ENCODE peak calls at places on chromosome 2, in nine cellular contexts. One of them, this sample, is unnamed.

GRCh38 chr2:9228781-9229469 is 22.3 kb downstream of the ASAP2 start:
- DNase-seq in neural progenitor cell: no peak
- DNase-seq in dorsolateral prefrontal cortex: no peak
- DNase-seq in lower lobe of right lung: no peak
- DNase-seq in activated T-cell treated with anti-CD3 and anti-CD28 coated beads, Interleukin-2, amount 50 U/mL, for 1 hour: no peak
- DNase-seq in head of caudate nucleus: no peak
- DNase-seq in SK-N-DZ: no peak
- DNase-seq in COR-L47: no peak
- DNase-seq in iris pigment epithelial cell: no peak
- DNase-seq in this sample: no peak

GRCh38 chr2:220334210-220334609 is 706.8 kb downstream of the SLC4A3 start:
- DNase-seq in COR-L47: no peak
- DNase-seq in neural progenitor cell: no peak
- DNase-seq in lower lobe of right lung: no peak
- DNase-seq in head of caudate nucleus: no peak
- DNase-seq in SK-N-DZ: no peak
- DNase-seq in iris pigment epithelial cell: peak
- DNase-seq in activated T-cell treated with anti-CD3 and anti-CD28 coated beads, Interleukin-2, amount 50 U/mL, for 1 hour: no peak
- DNase-seq in dorsolateral prefrontal cortex: no peak
- DNase-seq in this sample: no peak

GRCh38 chr2:239678666-239679296 is 278.0 kb upstream of the HDAC4 start:
- DNase-seq in head of caudate nucleus: peak
- DNase-seq in lower lobe of right lung: no peak
- DNase-seq in activated T-cell treated with anti-CD3 and anti-CD28 coated beads, Interleukin-2, amount 50 U/mL, for 1 hour: no peak
- DNase-seq in dorsolateral prefrontal cortex: no peak
- DNase-seq in COR-L47: no peak
- DNase-seq in neural progenitor cell: no peak
- DNase-seq in SK-N-DZ: no peak
- DNase-seq in iris pigment epithelial cell: no peak
- DNase-seq in this sample: no peak

GRCh38 chr2:37569986-37570688 is 101.3 kb downstream of the CDC42EP3 start:
- DNase-seq in iris pigment epithelial cell: peak
- DNase-seq in activated T-cell treated with anti-CD3 and anti-CD28 coated beads, Interleukin-2, amount 50 U/mL, for 1 hour: no peak
- DNase-seq in SK-N-DZ: no peak
- DNase-seq in dorsolateral prefrontal cortex: no peak
- DNase-seq in lower lobe of right lung: no peak
- DNase-seq in head of caudate nucleus: no peak
- DNase-seq in neural progenitor cell: no peak
- DNase-seq in COR-L47: no peak
- DNase-seq in this sample: no peak

GRCh38 chr2:3034396-3034795 is 343.2 kb downstream of the EIPR1 start:
- DNase-seq in head of caudate nucleus: no peak
- DNase-seq in dorsolateral prefrontal cortex: no peak
- DNase-seq in iris pigment epithelial cell: no peak
- DNase-seq in COR-L47: no peak
- DNase-seq in neural progenitor cell: no peak
- DNase-seq in lower lobe of right lung: no peak
- DNase-seq in SK-N-DZ: no peak
- DNase-seq in activated T-cell treated with anti-CD3 and anti-CD28 coated beads, Interleukin-2, amount 50 U/mL, for 1 hour: no peak
- DNase-seq in this sample: no peak

GRCh38 chr2:3024401-3024935 is 353.1 kb downstream of the EIPR1 start:
- DNase-seq in activated T-cell treated with anti-CD3 and anti-CD28 coated beads, Interleukin-2, amount 50 U/mL, for 1 hour: no peak
- DNase-seq in iris pigment epithelial cell: no peak
- DNase-seq in SK-N-DZ: no peak
- DNase-seq in COR-L47: no peak
- DNase-seq in neural progenitor cell: no peak
- DNase-seq in dorsolateral prefrontal cortex: no peak
- DNase-seq in head of caudate nucleus: no peak
- DNase-seq in lower lobe of right lung: no peak
- DNase-seq in this sample: no peak

GRCh38 chr2:12718662-12719399 is 2.1 kb downstream of the TRIB2 start:
- DNase-seq in SK-N-DZ: peak
- DNase-seq in iris pigment epithelial cell: peak
- DNase-seq in activated T-cell treated with anti-CD3 and anti-CD28 coated beads, Interleukin-2, amount 50 U/mL, for 1 hour: peak
- DNase-seq in neural progenitor cell: peak
- DNase-seq in COR-L47: peak
- DNase-seq in lower lobe of right lung: no peak
- DNase-seq in dorsolateral prefrontal cortex: no peak
- DNase-seq in head of caudate nucleus: no peak
- DNase-seq in this sample: peak

GRCh38 chr2:241636182-241636982 is 576 bp downstream of the THAP4 start:
- DNase-seq in SK-N-DZ: peak
- DNase-seq in activated T-cell treated with anti-CD3 and anti-CD28 coated beads, Interleukin-2, amount 50 U/mL, for 1 hour: peak
- DNase-seq in head of caudate nucleus: no peak
- DNase-seq in dorsolateral prefrontal cortex: no peak
- DNase-seq in lower lobe of right lung: peak
- DNase-seq in neural progenitor cell: peak
- DNase-seq in COR-L47: no peak
- DNase-seq in iris pigment epithelial cell: peak
- DNase-seq in this sample: peak

GRCh38 chr2:106193491-106193976 is 567 bp downstream of the UXS1 start:
- DNase-seq in activated T-cell treated with anti-CD3 and anti-CD28 coated beads, Interleukin-2, amount 50 U/mL, for 1 hour: no peak
- DNase-seq in COR-L47: peak
- DNase-seq in SK-N-DZ: peak
- DNase-seq in lower lobe of right lung: peak
- DNase-seq in iris pigment epithelial cell: no peak
- DNase-seq in head of caudate nucleus: peak
- DNase-seq in neural progenitor cell: peak
- DNase-seq in dorsolateral prefrontal cortex: no peak
- DNase-seq in this sample: peak

GRCh38 chr2:96869281-96869823 is 528 bp downstream of the SEMA4C start:
- DNase-seq in dorsolateral prefrontal cortex: no peak
- DNase-seq in head of caudate nucleus: peak
- DNase-seq in SK-N-DZ: no peak
- DNase-seq in iris pigment epithelial cell: peak
- DNase-seq in lower lobe of right lung: peak
- DNase-seq in neural progenitor cell: peak
- DNase-seq in COR-L47: peak
- DNase-seq in activated T-cell treated with anti-CD3 and anti-CD28 coated beads, Interleukin-2, amount 50 U/mL, for 1 hour: no peak
- DNase-seq in this sample: peak

GRCh38 chr2:174120346-174120745 is 128.0 kb downstream of the OLA1 start:
- DNase-seq in head of caudate nucleus: no peak
- DNase-seq in iris pigment epithelial cell: peak
- DNase-seq in COR-L47: peak
- DNase-seq in SK-N-DZ: no peak
- DNase-seq in lower lobe of right lung: no peak
- DNase-seq in neural progenitor cell: no peak
- DNase-seq in activated T-cell treated with anti-CD3 and anti-CD28 coated beads, Interleukin-2, amount 50 U/mL, for 1 hour: no peak
- DNase-seq in dorsolateral prefrontal cortex: no peak
- DNase-seq in this sample: no peak

GRCh38 chr2:160232905-160233475 is 32.9 kb upstream of the ITGB6 start:
- DNase-seq in neural progenitor cell: no peak
- DNase-seq in iris pigment epithelial cell: peak
- DNase-seq in head of caudate nucleus: no peak
- DNase-seq in SK-N-DZ: no peak
- DNase-seq in activated T-cell treated with anti-CD3 and anti-CD28 coated beads, Interleukin-2, amount 50 U/mL, for 1 hour: no peak
- DNase-seq in dorsolateral prefrontal cortex: no peak
- DNase-seq in COR-L47: no peak
- DNase-seq in lower lobe of right lung: no peak
- DNase-seq in this sample: no peak

GRCh38 chr2:26669099-26669498 is 23.4 kb upstream of the KCNK3 start:
- DNase-seq in neural progenitor cell: no peak
- DNase-seq in head of caudate nucleus: no peak
- DNase-seq in SK-N-DZ: no peak
- DNase-seq in dorsolateral prefrontal cortex: no peak
- DNase-seq in lower lobe of right lung: no peak
- DNase-seq in COR-L47: no peak
- DNase-seq in iris pigment epithelial cell: no peak
- DNase-seq in activated T-cell treated with anti-CD3 and anti-CD28 coated beads, Interleukin-2, amount 50 U/mL, for 1 hour: no peak
- DNase-seq in this sample: no peak

GRCh38 chr2:54763636-54764291 is 40.3 kb downstream of the EML6 start:
- DNase-seq in SK-N-DZ: no peak
- DNase-seq in lower lobe of right lung: no peak
- DNase-seq in neural progenitor cell: peak
- DNase-seq in COR-L47: peak
- DNase-seq in activated T-cell treated with anti-CD3 and anti-CD28 coated beads, Interleukin-2, amount 50 U/mL, for 1 hour: no peak
- DNase-seq in head of caudate nucleus: no peak
- DNase-seq in dorsolateral prefrontal cortex: no peak
- DNase-seq in iris pigment epithelial cell: no peak
- DNase-seq in this sample: no peak

GRCh38 chr2:84493494-84493893 is 22.8 kb upstream of the DNAH6 start:
- DNase-seq in iris pigment epithelial cell: peak
- DNase-seq in SK-N-DZ: no peak
- DNase-seq in COR-L47: no peak
- DNase-seq in head of caudate nucleus: no peak
- DNase-seq in dorsolateral prefrontal cortex: no peak
- DNase-seq in activated T-cell treated with anti-CD3 and anti-CD28 coated beads, Interleukin-2, amount 50 U/mL, for 1 hour: no peak
- DNase-seq in neural progenitor cell: peak
- DNase-seq in lower lobe of right lung: no peak
- DNase-seq in this sample: no peak

GRCh38 chr2:132589060-132589765 is 80.8 kb downstream of the LYPD1 start:
- DNase-seq in dorsolateral prefrontal cortex: no peak
- DNase-seq in neural progenitor cell: peak
- DNase-seq in activated T-cell treated with anti-CD3 and anti-CD28 coated beads, Interleukin-2, amount 50 U/mL, for 1 hour: no peak
- DNase-seq in SK-N-DZ: peak
- DNase-seq in COR-L47: no peak
- DNase-seq in lower lobe of right lung: no peak
- DNase-seq in iris pigment epithelial cell: no peak
- DNase-seq in head of caudate nucleus: no peak
- DNase-seq in this sample: no peak

GRCh38 chr2:12074126-12074883 is 327.9 kb downstream of the LPIN1 start:
- DNase-seq in activated T-cell treated with anti-CD3 and anti-CD28 coated beads, Interleukin-2, amount 50 U/mL, for 1 hour: no peak
- DNase-seq in dorsolateral prefrontal cortex: no peak
- DNase-seq in iris pigment epithelial cell: no peak
- DNase-seq in head of caudate nucleus: no peak
- DNase-seq in SK-N-DZ: peak
- DNase-seq in COR-L47: no peak
- DNase-seq in lower lobe of right lung: no peak
- DNase-seq in neural progenitor cell: peak
- DNase-seq in this sample: no peak

GRCh38 chr2:237699870-237700582 is 72.6 kb downstream of the LRRFIP1 start:
- DNase-seq in activated T-cell treated with anti-CD3 and anti-CD28 coated beads, Interleukin-2, amount 50 U/mL, for 1 hour: no peak
- DNase-seq in neural progenitor cell: no peak
- DNase-seq in dorsolateral prefrontal cortex: no peak
- DNase-seq in COR-L47: no peak
- DNase-seq in head of caudate nucleus: no peak
- DNase-seq in lower lobe of right lung: no peak
- DNase-seq in SK-N-DZ: no peak
- DNase-seq in iris pigment epithelial cell: no peak
- DNase-seq in this sample: no peak

GRCh38 chr2:79393806-79394484 is 118.9 kb upstream of the CTNNA2 start:
- DNase-seq in iris pigment epithelial cell: no peak
- DNase-seq in COR-L47: no peak
- DNase-seq in dorsolateral prefrontal cortex: no peak
- DNase-seq in activated T-cell treated with anti-CD3 and anti-CD28 coated beads, Interleukin-2, amount 50 U/mL, for 1 hour: no peak
- DNase-seq in lower lobe of right lung: no peak
- DNase-seq in head of caudate nucleus: peak
- DNase-seq in SK-N-DZ: peak
- DNase-seq in neural progenitor cell: peak
- DNase-seq in this sample: no peak

GRCh38 chr2:102485151-102485769 is 12.2 kb downstream of the SLC9A4 start:
- DNase-seq in COR-L47: no peak
- DNase-seq in dorsolateral prefrontal cortex: no peak
- DNase-seq in lower lobe of right lung: no peak
- DNase-seq in iris pigment epithelial cell: no peak
- DNase-seq in head of caudate nucleus: no peak
- DNase-seq in activated T-cell treated with anti-CD3 and anti-CD28 coated beads, Interleukin-2, amount 50 U/mL, for 1 hour: no peak
- DNase-seq in neural progenitor cell: no peak
- DNase-seq in SK-N-DZ: no peak
- DNase-seq in this sample: no peak

GRCh38 chr2:239723486-239724193 is 301.5 kb downstream of the NDUFA10 start:
- DNase-seq in iris pigment epithelial cell: no peak
- DNase-seq in dorsolateral prefrontal cortex: peak
- DNase-seq in lower lobe of right lung: no peak
- DNase-seq in activated T-cell treated with anti-CD3 and anti-CD28 coated beads, Interleukin-2, amount 50 U/mL, for 1 hour: no peak
- DNase-seq in head of caudate nucleus: peak
- DNase-seq in COR-L47: no peak
- DNase-seq in neural progenitor cell: no peak
- DNase-seq in SK-N-DZ: no peak
- DNase-seq in this sample: no peak

GRCh38 chr2:70789304-70790078 is 952 bp downstream of the FIGLA start:
- DNase-seq in neural progenitor cell: peak
- DNase-seq in COR-L47: peak
- DNase-seq in SK-N-DZ: peak
- DNase-seq in lower lobe of right lung: peak
- DNase-seq in dorsolateral prefrontal cortex: peak
- DNase-seq in iris pigment epithelial cell: peak
- DNase-seq in activated T-cell treated with anti-CD3 and anti-CD28 coated beads, Interleukin-2, amount 50 U/mL, for 1 hour: peak
- DNase-seq in head of caudate nucleus: peak
- DNase-seq in this sample: peak

GRCh38 chr2:134212726-134213125 is 41.1 kb upstream of the MGAT5 start:
- DNase-seq in activated T-cell treated with anti-CD3 and anti-CD28 coated beads, Interleukin-2, amount 50 U/mL, for 1 hour: no peak
- DNase-seq in head of caudate nucleus: no peak
- DNase-seq in lower lobe of right lung: no peak
- DNase-seq in dorsolateral prefrontal cortex: no peak
- DNase-seq in COR-L47: no peak
- DNase-seq in SK-N-DZ: no peak
- DNase-seq in neural progenitor cell: no peak
- DNase-seq in iris pigment epithelial cell: no peak
- DNase-seq in this sample: no peak

GRCh38 chr2:106996136-106996769 is 110.3 kb upstream of the ST6GAL2 start:
- DNase-seq in COR-L47: peak
- DNase-seq in iris pigment epithelial cell: no peak
- DNase-seq in lower lobe of right lung: no peak
- DNase-seq in SK-N-DZ: no peak
- DNase-seq in dorsolateral prefrontal cortex: no peak
- DNase-seq in activated T-cell treated with anti-CD3 and anti-CD28 coated beads, Interleukin-2, amount 50 U/mL, for 1 hour: no peak
- DNase-seq in head of caudate nucleus: peak
- DNase-seq in neural progenitor cell: no peak
- DNase-seq in this sample: no peak

GRCh38 chr2:129062160-129062912 is 743.7 kb upstream of the HS6ST1 start:
- DNase-seq in lower lobe of right lung: no peak
- DNase-seq in head of caudate nucleus: no peak
- DNase-seq in neural progenitor cell: no peak
- DNase-seq in iris pigment epithelial cell: no peak
- DNase-seq in COR-L47: no peak
- DNase-seq in SK-N-DZ: no peak
- DNase-seq in dorsolateral prefrontal cortex: no peak
- DNase-seq in activated T-cell treated with anti-CD3 and anti-CD28 coated beads, Interleukin-2, amount 50 U/mL, for 1 hour: no peak
- DNase-seq in this sample: no peak

GRCh38 chr2:27903649-27904544 is 13.4 kb downstream of the BABAM2 start:
- DNase-seq in COR-L47: no peak
- DNase-seq in SK-N-DZ: no peak
- DNase-seq in activated T-cell treated with anti-CD3 and anti-CD28 coated beads, Interleukin-2, amount 50 U/mL, for 1 hour: no peak
- DNase-seq in head of caudate nucleus: no peak
- DNase-seq in neural progenitor cell: no peak
- DNase-seq in iris pigment epithelial cell: peak
- DNase-seq in dorsolateral prefrontal cortex: no peak
- DNase-seq in lower lobe of right lung: no peak
- DNase-seq in this sample: no peak

GRCh38 chr2:6031165-6031867 is 339.1 kb downstream of the SOX11 start:
- DNase-seq in COR-L47: no peak
- DNase-seq in head of caudate nucleus: no peak
- DNase-seq in activated T-cell treated with anti-CD3 and anti-CD28 coated beads, Interleukin-2, amount 50 U/mL, for 1 hour: no peak
- DNase-seq in SK-N-DZ: no peak
- DNase-seq in neural progenitor cell: no peak
- DNase-seq in iris pigment epithelial cell: no peak
- DNase-seq in lower lobe of right lung: no peak
- DNase-seq in dorsolateral prefrontal cortex: no peak
- DNase-seq in this sample: no peak

This sample was measured in left ventricle myocardium superior.